ENCODE peak calls at places on chromosomes 6 and 20, in seven cellular contexts. F is aorta; K is uterus; C is neural progenitor cell; A is effector memory CD4-positive, alpha-beta T cell; H is left ventricle myocardium inferior; D is kidney. B is an unnamed sample.

GRCh38 chr6:27091661-27092315 is 155.7 kb upstream of the PRSS16 start:
- DNase-seq in D (no peak), H (no peak), C (peak), F (no peak), A (no peak), K (no peak), B (no peak)

GRCh38 chr6:65566117-65566516 is 140.9 kb downstream of the EYS start:
- DNase-seq in C (peak), H (no peak), K (no peak), D (no peak), A (no peak), F (no peak), B (no peak)

GRCh38 chr20:45964024-45964423 is 8.0 kb downstream of the ZNF335 start:
- DNase-seq in K (no peak), H (no peak), C (no peak), A (no peak), D (no peak), F (peak), B (peak)

GRCh38 chr6:17484201-17484606 is 90.8 kb downstream of the CAP2 start:
- DNase-seq in H (no peak), C (no peak), D (no peak), K (no peak), A (no peak), F (no peak), B (no peak)

GRCh38 chr6:130282234-130282995 is 59.7 kb upstream of the SAMD3 start:
- DNase-seq in F (no peak), C (peak), D (no peak), K (no peak), H (no peak), A (no peak), B (no peak)

GRCh38 chr6:29519291-29520010 is 31.7 kb upstream of the MAS1L start:
- DNase-seq in K (no peak), A (no peak), H (no peak), F (no peak), C (no peak), D (no peak), B (no peak)

GRCh38 chr20:4966826-4967751 is 34.2 kb downstream of the SLC23A2 start:
- DNase-seq in H (no peak), F (no peak), D (no peak), A (no peak), C (no peak), K (no peak), B (no peak)

GRCh38 chr20:17066955-17067354 is 159.9 kb upstream of the PCSK2 start:
- DNase-seq in K (no peak), A (no peak), F (no peak), C (no peak), D (no peak), H (no peak), B (no peak)

GRCh38 chr20:14234666-14235295 is 102.6 kb downstream of the FLRT3 start:
- DNase-seq in K (no peak), F (no peak), H (no peak), D (no peak), C (no peak), A (no peak), B (no peak)

GRCh38 chr6:14950970-14951276 is 294.9 kb upstream of the JARID2 start:
- DNase-seq in D (no peak), H (no peak), C (no peak), F (no peak), K (no peak), A (no peak), B (no peak)

GRCh38 chr6:25199544-25199943 is 79.6 kb upstream of the CARMIL1 start:
- DNase-seq in A (no peak), D (no peak), H (no peak), C (no peak), F (no peak), K (no peak), B (no peak)

GRCh38 chr6:73566954-73567591 is 46.2 kb upstream of the EEF1A1 start:
- DNase-seq in C (no peak), H (peak), F (peak), A (no peak), K (peak), D (no peak), B (peak)

GRCh38 chr6:35139924-35140524 is 1.1 kb downstream of the TCP11 start:
- DNase-seq in D (no peak), K (peak), C (peak), F (no peak), A (no peak), H (no peak), B (peak)

GRCh38 chr6:83065511-83066192 is at the start of gene UBE3D:
- DNase-seq in A (peak), H (peak), C (peak), F (peak), D (peak), K (peak), B (peak)

GRCh38 chr6:107728564-107728897 is 95.6 kb downstream of the SCML4 start:
- DNase-seq in C (no peak), A (no peak), D (no peak), K (no peak), F (no peak), H (no peak), B (no peak)

GRCh38 chr6:137697267-137697938 is 169.7 kb upstream of the TNFAIP3 start:
- DNase-seq in H (no peak), F (no peak), D (no peak), K (no peak), A (no peak), C (peak), B (no peak)

GRCh38 chr6:14035448-14035847 is 82.1 kb upstream of the CD83 start:
- DNase-seq in D (no peak), C (peak), K (no peak), A (no peak), F (no peak), H (no peak), B (no peak)

GRCh38 chr6:27839303-27840081 is 72.7 kb downstream of the OR2B2 start:
- DNase-seq in K (peak), D (no peak), A (no peak), C (peak), H (no peak), F (peak), B (peak)

GRCh38 chr6:45715508-45715803 is 300.2 kb downstream of the CLIC5 start:
- DNase-seq in A (no peak), H (no peak), C (no peak), F (no peak), K (no peak), D (no peak), B (no peak)

GRCh38 chr6:33147807-33148666 is 44.2 kb downstream of the COL11A2 start:
- DNase-seq in F (no peak), A (no peak), C (peak), K (no peak), D (no peak), H (no peak), B (no peak)

GRCh38 chr20:4490045-4490444 is 231.7 kb upstream of the PRND start:
- DNase-seq in D (no peak), H (no peak), F (no peak), K (no peak), C (no peak), A (no peak), B (no peak)

GRCh38 chr6:155103816-155104366 is 108.8 kb downstream of the TIAM2 start:
- DNase-seq in K (no peak), A (no peak), C (no peak), H (no peak), F (no peak), D (no peak), B (no peak)

GRCh38 chr6:20674664-20675063 is 140.4 kb downstream of the CDKAL1 start:
- DNase-seq in K (no peak), A (no peak), F (no peak), D (no peak), H (no peak), C (no peak), B (no peak)

GRCh38 chr6:129280719-129281118 is 397.8 kb downstream of the LAMA2 start:
- DNase-seq in C (no peak), D (no peak), H (no peak), K (no peak), A (peak), F (no peak), B (no peak)

GRCh38 chr20:10949930-10950783 is 276.4 kb upstream of the JAG1 start:
- DNase-seq in K (no peak), A (no peak), F (no peak), C (no peak), D (no peak), H (no peak), B (no peak)

GRCh38 chr6:159249150-159249549 is 80.0 kb downstream of the FNDC1 start:
- DNase-seq in H (no peak), F (no peak), K (no peak), C (no peak), A (no peak), D (no peak), B (no peak)

GRCh38 chr6:144285548-144285797 is 338 bp downstream of the UTRN start:
- DNase-seq in D (no peak), H (no peak), A (no peak), C (no peak), K (peak), F (no peak), B (no peak)

GRCh38 chr6:120129228-120129627 is 779.7 kb upstream of the MAN1A1 start:
- DNase-seq in D (no peak), K (no peak), C (no peak), H (no peak), F (no peak), A (no peak), B (no peak)

GRCh38 chr6:50818673-50819072 is at the start of gene TFAP2B:
- DNase-seq in C (no peak), D (no peak), K (no peak), A (no peak), H (no peak), F (no peak), B (no peak)
- H3K4me3 ChIP-seq in C (peak), D (peak), K (no peak), A (no peak), H (peak), F (no peak), B (peak)

GRCh38 chr20:50453533-50453932 is 56.6 kb upstream of the PTPN1 start:
- DNase-seq in H (no peak), D (no peak), K (no peak), F (no peak), A (no peak), C (no peak), B (no peak)

GRCh38 chr20:50447817-50448216 is 62.4 kb upstream of the PTPN1 start:
- DNase-seq in H (no peak), C (no peak), D (no peak), K (no peak), F (peak), A (no peak), B (no peak)

GRCh38 chr20:50450961-50451752 is 59.0 kb upstream of the PTPN1 start:
- DNase-seq in A (no peak), D (no peak), K (peak), H (no peak), F (peak), C (peak), B (peak)

GRCh38 chr20:50449789-50450492 is 60.2 kb upstream of the PTPN1 start:
- DNase-seq in D (no peak), C (no peak), F (peak), A (no peak), K (no peak), H (no peak), B (no peak)

DNA sequence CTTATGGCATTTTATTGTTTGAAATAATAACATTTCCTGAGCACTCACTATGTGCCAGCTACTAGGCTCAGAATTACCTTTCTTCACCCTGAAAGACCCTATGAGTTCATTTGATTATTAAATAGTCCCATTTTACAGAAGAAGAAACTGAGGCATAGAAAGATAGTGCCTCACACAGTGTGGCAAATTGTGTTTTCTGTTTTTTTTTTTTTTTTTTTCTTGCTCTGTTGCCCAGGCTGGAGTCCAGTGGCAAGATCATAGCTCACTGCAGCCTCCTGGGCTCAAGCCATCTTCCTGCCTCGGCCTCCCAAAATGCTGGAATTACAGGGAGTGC is 59.7 kb upstream of the PTPN1 start:
- DNase-seq in D (no peak), K (no peak), A (no peak), F (no peak), C (no peak), H (no peak), B (no peak)
- H3K27ac ChIP-seq in D (no peak), K (peak), A (no peak), F (no peak), C (no peak), H (peak), B (no peak)

DNA sequence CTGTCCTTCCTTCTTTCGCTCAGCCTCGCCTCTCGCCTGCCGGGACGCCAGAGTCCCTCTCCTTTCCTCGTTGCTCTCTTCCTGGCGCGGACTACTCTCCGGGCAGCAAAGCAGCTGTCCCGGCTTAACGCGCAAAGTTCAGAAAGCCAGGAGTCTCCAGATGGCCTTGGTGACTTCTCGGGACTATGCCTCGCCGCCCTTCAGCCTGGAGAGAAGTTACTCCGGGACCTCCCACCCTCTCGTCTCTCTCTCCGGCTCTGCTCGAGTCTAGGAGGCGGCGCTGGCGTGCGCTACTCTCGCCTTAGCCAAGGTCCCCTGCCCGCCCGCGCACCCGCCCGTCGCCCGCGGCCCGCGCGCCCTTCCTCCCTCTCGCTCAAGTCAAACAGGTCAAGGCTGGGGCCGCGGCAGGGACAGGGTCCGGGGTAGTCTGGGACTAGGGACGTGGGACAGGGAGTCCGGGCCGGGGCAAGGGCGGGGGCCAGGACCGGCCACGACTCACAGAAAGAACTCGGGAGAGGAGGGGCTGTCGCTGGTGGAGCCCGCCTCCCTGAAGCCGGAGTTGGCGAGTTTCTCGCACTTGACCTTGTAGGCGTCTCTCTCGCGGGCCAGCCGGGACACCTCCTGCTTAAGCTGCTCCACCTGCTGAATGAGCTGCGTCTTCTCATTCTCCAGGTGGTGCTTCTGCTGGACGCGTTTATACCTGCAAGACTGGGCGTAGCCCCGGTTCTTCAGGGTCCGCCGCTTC is 1.5 kb downstream of the MAFB start:
- DNase-seq in C (peak), F (peak), D (peak), K (peak), A (no peak), H (peak), B (peak)
- H3K4me3 ChIP-seq in C (peak), F (peak), D (peak), K (peak), A (no peak), H (peak), B (peak)

DNA sequence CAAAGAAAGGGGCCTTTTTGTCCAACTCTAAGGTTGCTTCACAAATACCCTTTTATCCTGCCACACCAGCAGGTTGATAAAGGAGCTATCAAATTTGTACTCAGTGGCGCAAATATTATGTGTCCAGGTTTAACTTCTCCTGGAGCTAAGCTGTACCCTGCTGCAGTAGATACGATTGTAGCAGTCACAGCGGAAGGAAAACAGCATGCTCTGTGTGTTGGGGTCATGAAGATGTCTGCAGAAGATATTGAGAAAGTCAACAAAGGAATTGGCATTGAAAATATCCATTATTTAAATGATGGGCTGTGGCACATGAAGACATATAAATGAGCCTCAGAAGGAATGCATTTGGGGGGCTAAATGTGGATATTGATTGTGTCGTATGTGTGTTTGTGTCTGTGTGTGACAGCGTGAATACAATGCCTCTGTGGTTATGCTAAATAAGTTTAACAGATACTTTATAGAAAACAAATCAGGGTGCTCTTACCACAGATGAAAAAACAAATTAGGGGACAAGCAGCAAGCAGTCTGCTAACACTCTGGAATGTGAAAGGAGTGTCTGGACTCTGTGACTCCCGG is 33.6 kb downstream of the HM13 start:
- DNase-seq in C (no peak), H (no peak), K (no peak), D (no peak), A (no peak), F (no peak), B (peak)
- H3K27ac ChIP-seq in C (no peak), H (peak), K (peak), D (no peak), A (peak), F (no peak), B (no peak)

DNA sequence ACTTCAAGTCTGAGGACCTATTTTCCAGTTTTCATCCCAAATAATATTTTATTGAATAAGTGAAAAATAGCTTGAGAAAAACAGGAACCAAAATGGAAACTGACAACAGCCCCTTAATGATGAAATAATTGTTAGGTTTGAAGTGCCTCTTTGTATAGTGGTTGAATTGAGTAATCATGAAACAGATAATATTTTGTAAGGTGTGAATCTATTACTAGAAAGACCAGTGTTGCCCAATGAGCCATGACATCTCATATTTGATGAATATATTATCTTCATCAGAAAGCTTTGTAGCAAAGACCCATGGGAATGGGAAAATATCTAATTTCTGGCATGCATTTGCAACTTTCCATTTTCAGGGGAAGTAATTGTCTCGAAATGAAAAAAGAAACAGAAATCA is 57.3 kb upstream of the LAMP5 start:
- DNase-seq in K (no peak), A (no peak), H (no peak), F (no peak), C (no peak), D (no peak), B (no peak)
- H3K4me3 ChIP-seq in K (no peak), A (no peak), H (no peak), F (no peak), C (no peak), D (no peak), B (no peak)

DNA sequence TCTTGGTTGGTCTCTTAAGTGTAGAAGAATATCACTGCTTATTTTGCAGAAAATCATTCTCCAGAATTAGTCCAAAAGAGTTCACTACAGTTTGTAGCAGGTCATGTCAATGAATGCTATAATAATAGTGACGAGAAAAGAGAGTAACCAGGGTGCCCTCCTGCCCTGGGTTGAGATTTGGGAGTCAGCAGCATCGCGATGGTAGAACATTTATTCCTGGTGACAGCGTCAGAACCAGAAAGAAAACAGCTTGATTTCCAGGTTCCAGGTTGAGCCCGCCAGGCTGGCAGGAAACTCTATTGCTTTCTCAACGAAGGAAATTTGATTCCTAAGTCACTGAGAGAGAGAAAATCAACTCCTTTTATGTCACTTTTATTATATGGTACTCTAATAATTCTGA is 550.3 kb downstream of the QKI start:
- DNase-seq in C (no peak), D (no peak), H (no peak), K (no peak), A (no peak), F (no peak), B (no peak)
- H3K27ac ChIP-seq in C (no peak), D (no peak), H (peak), K (no peak), A (no peak), F (no peak), B (peak)

GRCh38 chr6:8652710-8653109 is 217.4 kb upstream of the SLC35B3 start:
- DNase-seq in K (no peak), C (no peak), F (no peak), D (no peak), H (no peak), A (no peak), B (no peak)
- H3K4me3 ChIP-seq in K (no peak), C (no peak), F (no peak), D (no peak), H (no peak), A (no peak), B (no peak)

DNA sequence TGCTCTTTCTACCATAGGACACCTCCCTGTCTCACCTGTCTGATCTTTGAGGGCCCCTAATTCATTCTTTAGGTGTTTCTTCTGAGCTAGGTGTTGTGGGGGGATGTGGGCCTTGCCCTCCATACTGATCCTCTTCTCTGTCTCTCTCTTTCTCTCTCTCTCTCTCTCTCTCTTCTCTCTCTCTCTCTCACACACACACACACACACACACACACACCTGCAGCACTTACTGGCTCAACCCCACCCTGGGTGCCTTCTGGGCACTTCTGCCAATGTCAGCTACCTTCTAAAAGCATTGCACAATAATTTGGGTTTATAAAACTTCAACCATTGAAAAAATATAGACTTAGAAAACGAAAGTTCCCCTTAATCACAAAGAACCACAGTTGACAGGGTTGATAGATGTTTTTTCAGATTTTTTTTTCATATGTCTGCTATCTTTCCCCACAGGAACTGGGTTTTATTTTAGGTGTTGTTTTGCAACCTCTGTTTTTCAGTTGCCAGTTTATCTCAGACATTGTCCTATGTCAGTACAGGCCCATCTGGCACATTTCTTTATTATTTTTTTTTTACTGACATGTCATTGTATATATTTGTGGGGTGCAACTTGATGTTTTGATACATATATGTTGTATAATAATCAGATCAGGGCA is 28.1 kb downstream of the PKIG start:
- DNase-seq in K (no peak), C (no peak), H (no peak), F (no peak), D (no peak), A (no peak), B (no peak)
- H3K27ac ChIP-seq in K (peak), C (no peak), H (peak), F (no peak), D (peak), A (peak), B (peak)

B was measured in right cardiac atrium.